ENCODE peak calls at places on chromosome 17, in eight cellular contexts. K, U, X, A, Y, Q, D and M are unnamed samples.

GRCh38 chr17:73030995-73031394 is 61.5 kb downstream of the SLC39A11 start:
- DNase-seq in A (no peak), U (no peak), D (no peak), Y (no peak), Q (no peak), X (no peak), K (peak; percentile 88), M (no peak)

GRCh38 chr17:53387745-53388144 is 435.0 kb upstream of the KIF2B start:
- DNase-seq in Y (no peak), K (no peak), Q (no peak), D (no peak), X (no peak), A (no peak), U (no peak), M (no peak)

GRCh38 chr17:66784621-66785364 is 50.1 kb upstream of the CACNG5 start:
- DNase-seq in Q (peak; percentile 6), K (no peak), D (no peak), U (no peak), A (peak; percentile 47), X (no peak), Y (no peak), M (no peak)

GRCh38 chr17:45334231-45334630 is 17.4 kb upstream of the MAP3K14 start:
- DNase-seq in A (peak; percentile 84), D (no peak), Y (no peak), K (no peak), U (no peak), Q (no peak), X (no peak), M (no peak)

GRCh38 chr17:50056961-50057330 is 1.0 kb downstream of the ITGA3 start:
- DNase-seq in Q (no peak), Y (peak; percentile 86), D (no peak), X (no peak), U (peak; percentile 57), K (no peak), A (peak; percentile 85), M (peak; percentile 0)

GRCh38 chr17:65594585-65594940 is 33.1 kb upstream of the AXIN2 start:
- DNase-seq in Y (no peak), A (peak; percentile 77), U (no peak), X (no peak), D (no peak), Q (no peak), K (no peak), M (no peak)

GRCh38 chr17:74478369-74479100 is 12.1 kb downstream of the CD300A start:
- DNase-seq in K (no peak), U (peak; percentile 79), Y (no peak), Q (no peak), A (no peak), X (no peak), D (no peak), M (peak; percentile 71)

GRCh38 chr17:5840811-5841446 is 229.2 kb upstream of the WSCD1 start:
- DNase-seq in Q (no peak), X (no peak), A (peak; percentile 47), K (peak; percentile 91), Y (no peak), D (no peak), U (no peak), M (no peak)

GRCh38 chr17:21298983-21299519 is 14.5 kb downstream of the MAP2K3 start:
- DNase-seq in Y (no peak), X (no peak), D (no peak), K (no peak), U (no peak), Q (no peak), A (no peak), M (no peak)

GRCh38 chr17:50482516-50482915 is 3.9 kb downstream of the RSAD1 start:
- DNase-seq in A (peak; percentile 99), X (peak; percentile 92), D (peak; percentile 95), Y (peak; percentile 84), U (peak; percentile 97), K (peak; percentile 93), Q (peak; percentile 90), M (peak; percentile 67)

GRCh38 chr17:42928714-42929496 is 28.3 kb downstream of the G6PC1 start:
- DNase-seq in Y (peak; percentile 10), A (peak; percentile 86), Q (peak; percentile 57), U (peak; percentile 59), D (peak; percentile 15), X (no peak), K (peak; percentile 53), M (no peak)

GRCh38 chr17:81367171-81367570 is 28.1 kb upstream of the BAHCC1 start:
- DNase-seq in Q (no peak), D (no peak), A (peak; percentile 45), X (no peak), K (no peak), U (no peak), Y (no peak), M (no peak)

GRCh38 chr17:57507828-57508227 is 237.3 kb downstream of the CCDC182 start:
- DNase-seq in Q (no peak), Y (no peak), A (no peak), K (no peak), U (no peak), X (no peak), D (no peak), M (no peak)

GRCh38 chr17:59074494-59074893 is 32.2 kb downstream of the TRIM37 start:
- DNase-seq in Y (peak; percentile 26), K (no peak), Q (no peak), D (no peak), A (no peak), X (no peak), U (no peak), M (no peak)

GRCh38 chr17:72308744-72309395 is 188.1 kb downstream of the SOX9 start:
- DNase-seq in A (no peak), K (no peak), X (no peak), U (no peak), D (no peak), Y (peak; percentile 49), Q (no peak), M (no peak)

GRCh38 chr17:79919164-79919585 is 79.9 kb upstream of the CBX4 start:
- DNase-seq in A (peak; percentile 60), Q (peak; percentile 97), X (peak; percentile 89), U (peak; percentile 92), D (peak; percentile 89), K (no peak), Y (no peak), M (no peak)

GRCh38 chr17:66301418-66301863 is 972 bp upstream of the PRKCA start:
- DNase-seq in D (no peak), A (no peak), Y (no peak), K (no peak), U (no peak), X (no peak), Q (no peak), M (no peak)

GRCh38 chr17:60514053-60514452 is 12.0 kb downstream of the APPBP2 start:
- DNase-seq in Y (no peak), X (no peak), D (no peak), Q (no peak), K (no peak), U (no peak), A (peak; percentile 15), M (no peak)
- H3K36me3 ChIP-seq in Y (peaks cover 55% of the 10 kb centered on the region), X (peaks cover 30% of the 10 kb centered on the region), D (no peaks in the 10 kb centered on the region), Q (peaks cover 26% of the 10 kb centered on the region), K (peaks cover 34% of the 10 kb centered on the region), U (no peaks in the 10 kb centered on the region), A (peaks cover 25% of the 10 kb centered on the region), M (peaks cover 8% of the 10 kb centered on the region)

DNA sequence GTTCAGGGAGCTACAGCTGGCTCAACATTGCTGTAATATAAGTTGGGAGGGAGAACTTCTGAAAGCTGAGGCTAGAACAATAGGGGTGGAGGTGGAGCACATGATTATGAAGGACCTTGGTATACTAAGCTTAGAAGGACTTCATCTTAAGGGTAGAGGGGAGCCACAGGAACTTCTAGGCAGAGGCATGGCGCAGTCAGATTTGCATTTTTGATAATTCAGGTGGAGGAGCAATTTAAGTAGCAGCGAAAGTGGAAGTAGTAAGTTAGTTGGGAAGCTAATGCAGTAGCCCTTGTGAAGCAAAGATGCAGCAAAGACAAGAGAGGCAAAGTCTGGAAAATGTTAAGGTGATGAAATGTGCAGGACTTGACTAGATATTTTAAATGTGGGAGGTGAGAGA is 144.1 kb downstream of the SPECC1 start:
- DNase-seq in A (no peak), U (no peak), D (no peak), Q (no peak), Y (no peak), K (no peak), X (no peak), M (no peak)
- H3K27ac ChIP-seq in A (no peak overlapping the region), U (no peak overlapping the region), D (no peak overlapping the region), Q (no peak overlapping the region), Y (no peak overlapping the region), K (no peak overlapping the region), X (no peak overlapping the region), M (no peak overlapping the region)

GRCh38 chr17:7947651-7948050 is 15.6 kb downstream of the CNTROB start:
- DNase-seq in U (no peak), K (no peak), D (no peak), Q (no peak), Y (no peak), A (no peak), X (no peak), M (no peak)
- H3K36me3 ChIP-seq in U (peaks cover 11% of the 10 kb centered on the region), K (peaks cover 71% of the 10 kb centered on the region), D (peaks cover 29% of the 10 kb centered on the region), Q (no peaks in the 10 kb centered on the region), Y (peaks cover 73% of the 10 kb centered on the region), A (peaks cover 69% of the 10 kb centered on the region), X (peaks cover 76% of the 10 kb centered on the region), M (peaks cover 54% of the 10 kb centered on the region)

DNA sequence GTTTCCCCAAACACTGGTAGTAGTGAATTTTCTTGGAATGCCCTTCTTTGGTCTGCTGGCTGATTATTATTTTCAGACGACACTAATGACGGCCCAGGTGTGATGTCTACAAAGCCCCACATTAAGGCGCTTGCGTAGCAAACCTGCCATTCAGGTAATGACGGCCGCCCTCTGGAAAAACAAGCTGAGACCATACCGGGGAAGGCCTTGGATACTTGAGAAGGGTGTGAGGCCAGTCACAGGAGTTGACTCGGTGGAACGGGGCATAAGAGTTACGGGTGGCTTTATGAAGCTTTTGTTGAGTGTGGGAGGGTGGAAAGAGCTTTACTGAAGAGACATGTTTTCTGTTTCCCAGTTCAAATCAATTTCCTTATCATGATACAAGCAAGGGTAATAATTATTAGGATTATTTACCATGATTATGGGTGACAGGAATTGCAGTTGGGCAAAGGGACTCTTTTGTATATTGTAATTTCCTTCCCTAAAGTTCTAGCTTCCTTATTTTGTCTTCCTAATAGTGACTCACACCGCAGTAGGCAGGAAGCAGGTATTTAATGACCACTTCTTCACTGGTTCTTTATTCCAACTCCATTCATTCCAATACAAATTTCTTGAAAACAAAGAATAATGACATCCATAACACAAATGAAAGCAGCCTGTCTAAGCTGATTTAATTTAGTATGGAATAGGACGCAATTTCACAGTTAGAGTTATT is 24.8 kb downstream of the KRT23 start:
- DNase-seq in X (no peak), Y (no peak), D (no peak), Q (no peak), U (no peak), A (no peak), K (no peak), M (no peak)
- H3K27ac ChIP-seq in X (no peak overlapping the region), Y (no peak overlapping the region), D (no peak overlapping the region), Q (peak overlapping the region; percentile 40), U (no peak overlapping the region), A (no peak overlapping the region), K (no peak overlapping the region), M (no peak overlapping the region)

GRCh38 chr17:61880589-61881102 is 17.3 kb upstream of the BRIP1 start:
- DNase-seq in K (no peak), U (no peak), A (no peak), X (no peak), D (no peak), Q (no peak), Y (no peak), M (no peak)
- H3K36me3 ChIP-seq in K (peaks cover 71% of the 10 kb centered on the region), U (no peaks in the 10 kb centered on the region), A (peaks cover 70% of the 10 kb centered on the region), X (peaks cover 95% of the 10 kb centered on the region), D (peaks cover 4% of the 10 kb centered on the region), Q (peaks cover 10% of the 10 kb centered on the region), Y (peaks cover 43% of the 10 kb centered on the region), M (peaks cover 37% of the 10 kb centered on the region)

GRCh38 chr17:75723201-75723930 is 2.1 kb downstream of the ITGB4 start:
- DNase-seq in Y (no peak), Q (peak; percentile 92), U (no peak), K (no peak), X (no peak), D (peak; percentile 65), A (no peak), M (no peak)
- H3K27ac ChIP-seq in Y (no peak overlapping the region), Q (peak overlapping the region; percentile 37), U (no peak overlapping the region), K (no peak overlapping the region), X (peak overlapping the region; percentile 12), D (peak overlapping the region; percentile 82), A (no peak overlapping the region), M (no peak overlapping the region)